ENCODE peak calls at places on chromosomes 1 and 21, in nine cellular contexts. One of them, this sample, is unnamed.

GRCh38 chr1:91736999-91737615 is 148.8 kb downstream of the TGFBR3 start:
- DNase-seq in left ventricle myocardium superior: peak; percentile 32
- DNase-seq in activated T-cell treated with anti-CD3 and anti-CD28 coated beads, Interleukin-2, amount 50 U/mL, for 72 hours: no peak
- DNase-seq in smooth muscle cell of the brain vasculature: no peak
- DNase-seq in stimulated activated CD4-positive, alpha-beta T cell treated with anti-CD3 and anti-CD28 coated beads, Interleukin-1b, Interleukin-23, amount 100 ng/mL, for 24 hours: no peak
- DNase-seq in small intestine: peak; percentile 20
- DNase-seq in central memory CD8-positive, alpha-beta T cell: no peak
- DNase-seq in stimulated activated naive CD4-positive, alpha-beta T cell treated with Interleukin-2 at 50 U/mL for 16 hours: no peak
- DNase-seq in kidney epithelial cell: peak; percentile 90
- DNase-seq in this sample: no peak

GRCh38 chr1:220300442-220301121 is 28.3 kb upstream of the RAB3GAP2 start:
- DNase-seq in left ventricle myocardium superior: peak; percentile 64
- DNase-seq in activated T-cell treated with anti-CD3 and anti-CD28 coated beads, Interleukin-2, amount 50 U/mL, for 72 hours: no peak
- DNase-seq in smooth muscle cell of the brain vasculature: peak; percentile 55
- DNase-seq in stimulated activated CD4-positive, alpha-beta T cell treated with anti-CD3 and anti-CD28 coated beads, Interleukin-1b, Interleukin-23, amount 100 ng/mL, for 24 hours: no peak
- DNase-seq in small intestine: peak; percentile 3
- DNase-seq in central memory CD8-positive, alpha-beta T cell: no peak
- DNase-seq in stimulated activated naive CD4-positive, alpha-beta T cell treated with Interleukin-2 at 50 U/mL for 16 hours: no peak
- DNase-seq in kidney epithelial cell: peak; percentile 90
- DNase-seq in this sample: peak; percentile 48

GRCh38 chr21:41612674-41613250 is 104.8 kb upstream of the TMPRSS2 start:
- DNase-seq in left ventricle myocardium superior: peak; percentile 81
- DNase-seq in activated T-cell treated with anti-CD3 and anti-CD28 coated beads, Interleukin-2, amount 50 U/mL, for 72 hours: peak; percentile 31
- DNase-seq in smooth muscle cell of the brain vasculature: peak; percentile 67
- DNase-seq in stimulated activated CD4-positive, alpha-beta T cell treated with anti-CD3 and anti-CD28 coated beads, Interleukin-1b, Interleukin-23, amount 100 ng/mL, for 24 hours: no peak
- DNase-seq in small intestine: no peak
- DNase-seq in central memory CD8-positive, alpha-beta T cell: no peak
- DNase-seq in stimulated activated naive CD4-positive, alpha-beta T cell treated with Interleukin-2 at 50 U/mL for 16 hours: no peak
- DNase-seq in kidney epithelial cell: no peak
- DNase-seq in this sample: peak; percentile 53

GRCh38 chr1:108597041-108597440 is 37.1 kb downstream of the EEIG2 start:
- DNase-seq in left ventricle myocardium superior: no peak
- DNase-seq in activated T-cell treated with anti-CD3 and anti-CD28 coated beads, Interleukin-2, amount 50 U/mL, for 72 hours: no peak
- DNase-seq in smooth muscle cell of the brain vasculature: no peak
- DNase-seq in stimulated activated CD4-positive, alpha-beta T cell treated with anti-CD3 and anti-CD28 coated beads, Interleukin-1b, Interleukin-23, amount 100 ng/mL, for 24 hours: no peak
- DNase-seq in small intestine: no peak
- DNase-seq in central memory CD8-positive, alpha-beta T cell: no peak
- DNase-seq in stimulated activated naive CD4-positive, alpha-beta T cell treated with Interleukin-2 at 50 U/mL for 16 hours: no peak
- DNase-seq in kidney epithelial cell: no peak
- DNase-seq in this sample: no peak

GRCh38 chr1:192559115-192560006 is 16.2 kb upstream of the RGS1 start:
- DNase-seq in left ventricle myocardium superior: no peak
- DNase-seq in activated T-cell treated with anti-CD3 and anti-CD28 coated beads, Interleukin-2, amount 50 U/mL, for 72 hours: no peak
- DNase-seq in smooth muscle cell of the brain vasculature: peak; percentile 77
- DNase-seq in stimulated activated CD4-positive, alpha-beta T cell treated with anti-CD3 and anti-CD28 coated beads, Interleukin-1b, Interleukin-23, amount 100 ng/mL, for 24 hours: no peak
- DNase-seq in small intestine: no peak
- DNase-seq in central memory CD8-positive, alpha-beta T cell: no peak
- DNase-seq in stimulated activated naive CD4-positive, alpha-beta T cell treated with Interleukin-2 at 50 U/mL for 16 hours: no peak
- DNase-seq in kidney epithelial cell: peak; percentile 67
- DNase-seq in this sample: no peak

GRCh38 chr1:230232352-230232751 is 165.3 kb downstream of the GALNT2 start:
- DNase-seq in left ventricle myocardium superior: no peak
- DNase-seq in activated T-cell treated with anti-CD3 and anti-CD28 coated beads, Interleukin-2, amount 50 U/mL, for 72 hours: no peak
- DNase-seq in smooth muscle cell of the brain vasculature: no peak
- DNase-seq in stimulated activated CD4-positive, alpha-beta T cell treated with anti-CD3 and anti-CD28 coated beads, Interleukin-1b, Interleukin-23, amount 100 ng/mL, for 24 hours: no peak
- DNase-seq in small intestine: no peak
- DNase-seq in central memory CD8-positive, alpha-beta T cell: no peak
- DNase-seq in stimulated activated naive CD4-positive, alpha-beta T cell treated with Interleukin-2 at 50 U/mL for 16 hours: no peak
- DNase-seq in kidney epithelial cell: no peak
- DNase-seq in this sample: no peak

GRCh38 chr1:18654599-18654998 is 24.0 kb downstream of the PAX7 start:
- DNase-seq in left ventricle myocardium superior: no peak
- DNase-seq in activated T-cell treated with anti-CD3 and anti-CD28 coated beads, Interleukin-2, amount 50 U/mL, for 72 hours: no peak
- DNase-seq in smooth muscle cell of the brain vasculature: no peak
- DNase-seq in stimulated activated CD4-positive, alpha-beta T cell treated with anti-CD3 and anti-CD28 coated beads, Interleukin-1b, Interleukin-23, amount 100 ng/mL, for 24 hours: no peak
- DNase-seq in small intestine: no peak
- DNase-seq in central memory CD8-positive, alpha-beta T cell: no peak
- DNase-seq in stimulated activated naive CD4-positive, alpha-beta T cell treated with Interleukin-2 at 50 U/mL for 16 hours: no peak
- DNase-seq in kidney epithelial cell: no peak
- DNase-seq in this sample: no peak

GRCh38 chr1:1020415-1021009 is 592 bp downstream of the AGRN start:
- DNase-seq in left ventricle myocardium superior: no peak
- DNase-seq in activated T-cell treated with anti-CD3 and anti-CD28 coated beads, Interleukin-2, amount 50 U/mL, for 72 hours: peak; percentile 56
- DNase-seq in smooth muscle cell of the brain vasculature: no peak
- DNase-seq in stimulated activated CD4-positive, alpha-beta T cell treated with anti-CD3 and anti-CD28 coated beads, Interleukin-1b, Interleukin-23, amount 100 ng/mL, for 24 hours: no peak
- DNase-seq in small intestine: no peak
- DNase-seq in central memory CD8-positive, alpha-beta T cell: no peak
- DNase-seq in stimulated activated naive CD4-positive, alpha-beta T cell treated with Interleukin-2 at 50 U/mL for 16 hours: peak; percentile 32
- DNase-seq in kidney epithelial cell: no peak
- DNase-seq in this sample: no peak

GRCh38 chr1:111873460-111873859 is 116.0 kb downstream of the KCND3 start:
- DNase-seq in left ventricle myocardium superior: no peak
- DNase-seq in activated T-cell treated with anti-CD3 and anti-CD28 coated beads, Interleukin-2, amount 50 U/mL, for 72 hours: no peak
- DNase-seq in smooth muscle cell of the brain vasculature: no peak
- DNase-seq in stimulated activated CD4-positive, alpha-beta T cell treated with anti-CD3 and anti-CD28 coated beads, Interleukin-1b, Interleukin-23, amount 100 ng/mL, for 24 hours: no peak
- DNase-seq in small intestine: no peak
- DNase-seq in central memory CD8-positive, alpha-beta T cell: no peak
- DNase-seq in stimulated activated naive CD4-positive, alpha-beta T cell treated with Interleukin-2 at 50 U/mL for 16 hours: no peak
- DNase-seq in kidney epithelial cell: no peak
- DNase-seq in this sample: no peak

GRCh38 chr1:100077525-100077924 is 55.2 kb downstream of the SASS6 start:
- DNase-seq in left ventricle myocardium superior: no peak
- DNase-seq in activated T-cell treated with anti-CD3 and anti-CD28 coated beads, Interleukin-2, amount 50 U/mL, for 72 hours: no peak
- DNase-seq in smooth muscle cell of the brain vasculature: peak; percentile 24
- DNase-seq in stimulated activated CD4-positive, alpha-beta T cell treated with anti-CD3 and anti-CD28 coated beads, Interleukin-1b, Interleukin-23, amount 100 ng/mL, for 24 hours: no peak
- DNase-seq in small intestine: no peak
- DNase-seq in central memory CD8-positive, alpha-beta T cell: no peak
- DNase-seq in stimulated activated naive CD4-positive, alpha-beta T cell treated with Interleukin-2 at 50 U/mL for 16 hours: no peak
- DNase-seq in kidney epithelial cell: no peak
- DNase-seq in this sample: no peak

GRCh38 chr1:67766117-67766978 is 66.9 kb downstream of the GNG12 start:
- DNase-seq in left ventricle myocardium superior: peak; percentile 43
- DNase-seq in activated T-cell treated with anti-CD3 and anti-CD28 coated beads, Interleukin-2, amount 50 U/mL, for 72 hours: peak; percentile 44
- DNase-seq in smooth muscle cell of the brain vasculature: peak; percentile 37
- DNase-seq in stimulated activated CD4-positive, alpha-beta T cell treated with anti-CD3 and anti-CD28 coated beads, Interleukin-1b, Interleukin-23, amount 100 ng/mL, for 24 hours: peak; percentile 25
- DNase-seq in small intestine: peak; percentile 53
- DNase-seq in central memory CD8-positive, alpha-beta T cell: no peak
- DNase-seq in stimulated activated naive CD4-positive, alpha-beta T cell treated with Interleukin-2 at 50 U/mL for 16 hours: peak; percentile 10
- DNase-seq in kidney epithelial cell: no peak
- DNase-seq in this sample: no peak

GRCh38 chr1:109226078-109226445 is 12.3 kb downstream of the SARS1 start:
- DNase-seq in left ventricle myocardium superior: no peak
- DNase-seq in activated T-cell treated with anti-CD3 and anti-CD28 coated beads, Interleukin-2, amount 50 U/mL, for 72 hours: no peak
- DNase-seq in smooth muscle cell of the brain vasculature: no peak
- DNase-seq in stimulated activated CD4-positive, alpha-beta T cell treated with anti-CD3 and anti-CD28 coated beads, Interleukin-1b, Interleukin-23, amount 100 ng/mL, for 24 hours: no peak
- DNase-seq in small intestine: no peak
- DNase-seq in central memory CD8-positive, alpha-beta T cell: no peak
- DNase-seq in stimulated activated naive CD4-positive, alpha-beta T cell treated with Interleukin-2 at 50 U/mL for 16 hours: no peak
- DNase-seq in kidney epithelial cell: no peak
- DNase-seq in this sample: no peak

GRCh38 chr1:82445827-82446226 is 645.1 kb downstream of the ADGRL2 start:
- DNase-seq in left ventricle myocardium superior: no peak
- DNase-seq in activated T-cell treated with anti-CD3 and anti-CD28 coated beads, Interleukin-2, amount 50 U/mL, for 72 hours: no peak
- DNase-seq in smooth muscle cell of the brain vasculature: no peak
- DNase-seq in stimulated activated CD4-positive, alpha-beta T cell treated with anti-CD3 and anti-CD28 coated beads, Interleukin-1b, Interleukin-23, amount 100 ng/mL, for 24 hours: no peak
- DNase-seq in small intestine: no peak
- DNase-seq in central memory CD8-positive, alpha-beta T cell: no peak
- DNase-seq in stimulated activated naive CD4-positive, alpha-beta T cell treated with Interleukin-2 at 50 U/mL for 16 hours: no peak
- DNase-seq in kidney epithelial cell: no peak
- DNase-seq in this sample: no peak

GRCh38 chr21:43645414-43645891 is 13.8 kb downstream of the HSF2BP start:
- DNase-seq in left ventricle myocardium superior: no peak
- DNase-seq in activated T-cell treated with anti-CD3 and anti-CD28 coated beads, Interleukin-2, amount 50 U/mL, for 72 hours: no peak
- DNase-seq in smooth muscle cell of the brain vasculature: peak; percentile 54
- DNase-seq in stimulated activated CD4-positive, alpha-beta T cell treated with anti-CD3 and anti-CD28 coated beads, Interleukin-1b, Interleukin-23, amount 100 ng/mL, for 24 hours: no peak
- DNase-seq in small intestine: peak; percentile 82
- DNase-seq in central memory CD8-positive, alpha-beta T cell: no peak
- DNase-seq in stimulated activated naive CD4-positive, alpha-beta T cell treated with Interleukin-2 at 50 U/mL for 16 hours: no peak
- DNase-seq in kidney epithelial cell: no peak
- DNase-seq in this sample: no peak

GRCh38 chr1:237879195-237879594 is 11.5 kb downstream of the ZP4 start:
- DNase-seq in left ventricle myocardium superior: no peak
- DNase-seq in activated T-cell treated with anti-CD3 and anti-CD28 coated beads, Interleukin-2, amount 50 U/mL, for 72 hours: no peak
- DNase-seq in smooth muscle cell of the brain vasculature: no peak
- DNase-seq in stimulated activated CD4-positive, alpha-beta T cell treated with anti-CD3 and anti-CD28 coated beads, Interleukin-1b, Interleukin-23, amount 100 ng/mL, for 24 hours: no peak
- DNase-seq in small intestine: no peak
- DNase-seq in central memory CD8-positive, alpha-beta T cell: no peak
- DNase-seq in stimulated activated naive CD4-positive, alpha-beta T cell treated with Interleukin-2 at 50 U/mL for 16 hours: no peak
- DNase-seq in kidney epithelial cell: peak; percentile 87
- DNase-seq in this sample: no peak

GRCh38 chr1:199616947-199617346 is 410.6 kb upstream of the NR5A2 start:
- DNase-seq in left ventricle myocardium superior: no peak
- DNase-seq in activated T-cell treated with anti-CD3 and anti-CD28 coated beads, Interleukin-2, amount 50 U/mL, for 72 hours: no peak
- DNase-seq in smooth muscle cell of the brain vasculature: no peak
- DNase-seq in stimulated activated CD4-positive, alpha-beta T cell treated with anti-CD3 and anti-CD28 coated beads, Interleukin-1b, Interleukin-23, amount 100 ng/mL, for 24 hours: no peak
- DNase-seq in small intestine: no peak
- DNase-seq in central memory CD8-positive, alpha-beta T cell: no peak
- DNase-seq in stimulated activated naive CD4-positive, alpha-beta T cell treated with Interleukin-2 at 50 U/mL for 16 hours: no peak
- DNase-seq in kidney epithelial cell: no peak
- DNase-seq in this sample: no peak

GRCh38 chr1:232459826-232460225 is 170.1 kb downstream of the SIPA1L2 start:
- DNase-seq in left ventricle myocardium superior: no peak
- DNase-seq in activated T-cell treated with anti-CD3 and anti-CD28 coated beads, Interleukin-2, amount 50 U/mL, for 72 hours: no peak
- DNase-seq in smooth muscle cell of the brain vasculature: no peak
- DNase-seq in stimulated activated CD4-positive, alpha-beta T cell treated with anti-CD3 and anti-CD28 coated beads, Interleukin-1b, Interleukin-23, amount 100 ng/mL, for 24 hours: no peak
- DNase-seq in small intestine: no peak
- DNase-seq in central memory CD8-positive, alpha-beta T cell: no peak
- DNase-seq in stimulated activated naive CD4-positive, alpha-beta T cell treated with Interleukin-2 at 50 U/mL for 16 hours: no peak
- DNase-seq in kidney epithelial cell: no peak
- DNase-seq in this sample: no peak

GRCh38 chr1:180925471-180926051 is 12.9 kb downstream of the KIAA1614 start:
- DNase-seq in left ventricle myocardium superior: no peak
- DNase-seq in activated T-cell treated with anti-CD3 and anti-CD28 coated beads, Interleukin-2, amount 50 U/mL, for 72 hours: no peak
- DNase-seq in smooth muscle cell of the brain vasculature: no peak
- DNase-seq in stimulated activated CD4-positive, alpha-beta T cell treated with anti-CD3 and anti-CD28 coated beads, Interleukin-1b, Interleukin-23, amount 100 ng/mL, for 24 hours: no peak
- DNase-seq in small intestine: peak; percentile 64
- DNase-seq in central memory CD8-positive, alpha-beta T cell: no peak
- DNase-seq in stimulated activated naive CD4-positive, alpha-beta T cell treated with Interleukin-2 at 50 U/mL for 16 hours: no peak
- DNase-seq in kidney epithelial cell: no peak
- DNase-seq in this sample: no peak

GRCh38 chr1:231421616-231421970 is 494 bp downstream of the EGLN1 start:
- DNase-seq in left ventricle myocardium superior: peak; percentile 71
- DNase-seq in activated T-cell treated with anti-CD3 and anti-CD28 coated beads, Interleukin-2, amount 50 U/mL, for 72 hours: peak; percentile 60
- DNase-seq in smooth muscle cell of the brain vasculature: no peak
- DNase-seq in stimulated activated CD4-positive, alpha-beta T cell treated with anti-CD3 and anti-CD28 coated beads, Interleukin-1b, Interleukin-23, amount 100 ng/mL, for 24 hours: no peak
- DNase-seq in small intestine: no peak
- DNase-seq in central memory CD8-positive, alpha-beta T cell: peak; percentile 23
- DNase-seq in stimulated activated naive CD4-positive, alpha-beta T cell treated with Interleukin-2 at 50 U/mL for 16 hours: peak; percentile 33
- DNase-seq in kidney epithelial cell: no peak
- DNase-seq in this sample: no peak

GRCh38 chr21:38787461-38788274 is 18.1 kb upstream of the ETS2 start:
- DNase-seq in left ventricle myocardium superior: no peak
- DNase-seq in activated T-cell treated with anti-CD3 and anti-CD28 coated beads, Interleukin-2, amount 50 U/mL, for 72 hours: peak; percentile 32
- DNase-seq in smooth muscle cell of the brain vasculature: no peak
- DNase-seq in stimulated activated CD4-positive, alpha-beta T cell treated with anti-CD3 and anti-CD28 coated beads, Interleukin-1b, Interleukin-23, amount 100 ng/mL, for 24 hours: no peak
- DNase-seq in small intestine: peak; percentile 99
- DNase-seq in central memory CD8-positive, alpha-beta T cell: no peak
- DNase-seq in stimulated activated naive CD4-positive, alpha-beta T cell treated with Interleukin-2 at 50 U/mL for 16 hours: no peak
- DNase-seq in kidney epithelial cell: peak; percentile 92
- DNase-seq in this sample: peak; percentile 74

GRCh38 chr1:200040516-200041138 is 13.1 kb downstream of the NR5A2 start:
- DNase-seq in left ventricle myocardium superior: peak; percentile 35
- DNase-seq in activated T-cell treated with anti-CD3 and anti-CD28 coated beads, Interleukin-2, amount 50 U/mL, for 72 hours: no peak
- DNase-seq in smooth muscle cell of the brain vasculature: no peak
- DNase-seq in stimulated activated CD4-positive, alpha-beta T cell treated with anti-CD3 and anti-CD28 coated beads, Interleukin-1b, Interleukin-23, amount 100 ng/mL, for 24 hours: no peak
- DNase-seq in small intestine: peak; percentile 85
- DNase-seq in central memory CD8-positive, alpha-beta T cell: no peak
- DNase-seq in stimulated activated naive CD4-positive, alpha-beta T cell treated with Interleukin-2 at 50 U/mL for 16 hours: no peak
- DNase-seq in kidney epithelial cell: no peak
- DNase-seq in this sample: peak; percentile 87

GRCh38 chr1:234584926-234585325 is 25.1 kb downstream of the IRF2BP2 start:
- DNase-seq in left ventricle myocardium superior: peak; percentile 57
- DNase-seq in activated T-cell treated with anti-CD3 and anti-CD28 coated beads, Interleukin-2, amount 50 U/mL, for 72 hours: no peak
- DNase-seq in smooth muscle cell of the brain vasculature: no peak
- DNase-seq in stimulated activated CD4-positive, alpha-beta T cell treated with anti-CD3 and anti-CD28 coated beads, Interleukin-1b, Interleukin-23, amount 100 ng/mL, for 24 hours: no peak
- DNase-seq in small intestine: no peak
- DNase-seq in central memory CD8-positive, alpha-beta T cell: no peak
- DNase-seq in stimulated activated naive CD4-positive, alpha-beta T cell treated with Interleukin-2 at 50 U/mL for 16 hours: no peak
- DNase-seq in kidney epithelial cell: no peak
- DNase-seq in this sample: no peak

GRCh38 chr21:25569084-25569483 is 38.2 kb downstream of the MRPL39 start:
- DNase-seq in left ventricle myocardium superior: no peak
- DNase-seq in activated T-cell treated with anti-CD3 and anti-CD28 coated beads, Interleukin-2, amount 50 U/mL, for 72 hours: no peak
- DNase-seq in smooth muscle cell of the brain vasculature: no peak
- DNase-seq in stimulated activated CD4-positive, alpha-beta T cell treated with anti-CD3 and anti-CD28 coated beads, Interleukin-1b, Interleukin-23, amount 100 ng/mL, for 24 hours: no peak
- DNase-seq in small intestine: no peak
- DNase-seq in central memory CD8-positive, alpha-beta T cell: no peak
- DNase-seq in stimulated activated naive CD4-positive, alpha-beta T cell treated with Interleukin-2 at 50 U/mL for 16 hours: no peak
- DNase-seq in kidney epithelial cell: no peak
- DNase-seq in this sample: no peak

GRCh38 chr1:212782422-212783154 is 9.0 kb downstream of the NSL1 start:
- DNase-seq in left ventricle myocardium superior: no peak
- DNase-seq in activated T-cell treated with anti-CD3 and anti-CD28 coated beads, Interleukin-2, amount 50 U/mL, for 72 hours: no peak
- DNase-seq in smooth muscle cell of the brain vasculature: no peak
- DNase-seq in stimulated activated CD4-positive, alpha-beta T cell treated with anti-CD3 and anti-CD28 coated beads, Interleukin-1b, Interleukin-23, amount 100 ng/mL, for 24 hours: no peak
- DNase-seq in small intestine: no peak
- DNase-seq in central memory CD8-positive, alpha-beta T cell: no peak
- DNase-seq in stimulated activated naive CD4-positive, alpha-beta T cell treated with Interleukin-2 at 50 U/mL for 16 hours: no peak
- DNase-seq in kidney epithelial cell: no peak
- DNase-seq in this sample: no peak

GRCh38 chr1:209042413-209042812 is 541.1 kb upstream of the CAMK1G start:
- DNase-seq in left ventricle myocardium superior: no peak
- DNase-seq in activated T-cell treated with anti-CD3 and anti-CD28 coated beads, Interleukin-2, amount 50 U/mL, for 72 hours: no peak
- DNase-seq in smooth muscle cell of the brain vasculature: no peak
- DNase-seq in stimulated activated CD4-positive, alpha-beta T cell treated with anti-CD3 and anti-CD28 coated beads, Interleukin-1b, Interleukin-23, amount 100 ng/mL, for 24 hours: no peak
- DNase-seq in small intestine: no peak
- DNase-seq in central memory CD8-positive, alpha-beta T cell: no peak
- DNase-seq in stimulated activated naive CD4-positive, alpha-beta T cell treated with Interleukin-2 at 50 U/mL for 16 hours: no peak
- DNase-seq in kidney epithelial cell: no peak
- DNase-seq in this sample: no peak

GRCh38 chr1:155070721-155071556 is 7.4 kb downstream of the EFNA4 start:
- DNase-seq in left ventricle myocardium superior: peak; percentile 89
- DNase-seq in activated T-cell treated with anti-CD3 and anti-CD28 coated beads, Interleukin-2, amount 50 U/mL, for 72 hours: peak; percentile 88
- DNase-seq in smooth muscle cell of the brain vasculature: no peak
- DNase-seq in stimulated activated CD4-positive, alpha-beta T cell treated with anti-CD3 and anti-CD28 coated beads, Interleukin-1b, Interleukin-23, amount 100 ng/mL, for 24 hours: peak; percentile 70
- DNase-seq in small intestine: peak; percentile 81
- DNase-seq in central memory CD8-positive, alpha-beta T cell: peak; percentile 68
- DNase-seq in stimulated activated naive CD4-positive, alpha-beta T cell treated with Interleukin-2 at 50 U/mL for 16 hours: peak; percentile 74
- DNase-seq in kidney epithelial cell: no peak
- DNase-seq in this sample: no peak

GRCh38 chr1:27862671-27863551 is 9.4 kb upstream of the THEMIS2 start:
- DNase-seq in left ventricle myocardium superior: no peak
- DNase-seq in activated T-cell treated with anti-CD3 and anti-CD28 coated beads, Interleukin-2, amount 50 U/mL, for 72 hours: no peak
- DNase-seq in smooth muscle cell of the brain vasculature: peak; percentile 83
- DNase-seq in stimulated activated CD4-positive, alpha-beta T cell treated with anti-CD3 and anti-CD28 coated beads, Interleukin-1b, Interleukin-23, amount 100 ng/mL, for 24 hours: no peak
- DNase-seq in small intestine: no peak
- DNase-seq in central memory CD8-positive, alpha-beta T cell: no peak
- DNase-seq in stimulated activated naive CD4-positive, alpha-beta T cell treated with Interleukin-2 at 50 U/mL for 16 hours: no peak
- DNase-seq in kidney epithelial cell: peak; percentile 99
- DNase-seq in this sample: peak; percentile 56

GRCh38 chr1:232980336-232980978 is 30.0 kb downstream of the NTPCR start:
- DNase-seq in left ventricle myocardium superior: no peak
- DNase-seq in activated T-cell treated with anti-CD3 and anti-CD28 coated beads, Interleukin-2, amount 50 U/mL, for 72 hours: no peak
- DNase-seq in smooth muscle cell of the brain vasculature: no peak
- DNase-seq in stimulated activated CD4-positive, alpha-beta T cell treated with anti-CD3 and anti-CD28 coated beads, Interleukin-1b, Interleukin-23, amount 100 ng/mL, for 24 hours: no peak
- DNase-seq in small intestine: no peak
- DNase-seq in central memory CD8-positive, alpha-beta T cell: no peak
- DNase-seq in stimulated activated naive CD4-positive, alpha-beta T cell treated with Interleukin-2 at 50 U/mL for 16 hours: no peak
- DNase-seq in kidney epithelial cell: no peak
- DNase-seq in this sample: no peak

This sample was measured in left lobe of liver.